ENCODE peak calls at places on chromosomes 11 and 22, in nine cellular contexts. One of them, this sample, is unnamed.

GRCh38 chr11:13997881-13998280 is 35.4 kb downstream of the SPON1 start:
- DNase-seq in GM12891: no peak
- DNase-seq in ovary: no peak
- DNase-seq in H1: no peak
- DNase-seq in transverse colon: no peak
- DNase-seq in body of pancreas: no peak
- DNase-seq in tibial nerve: no peak
- DNase-seq in A549: no peak
- DNase-seq in right lobe of liver: no peak
- DNase-seq in this sample: no peak

GRCh38 chr11:64876226-64876750 is 2.1 kb downstream of the EHD1 start:
- DNase-seq in transverse colon: no peak
- DNase-seq in A549: no peak
- DNase-seq in tibial nerve: no peak
- DNase-seq in body of pancreas: no peak
- DNase-seq in H1: no peak
- DNase-seq in right lobe of liver: no peak
- DNase-seq in GM12891: no peak
- DNase-seq in ovary: no peak
- DNase-seq in this sample: peak

GRCh38 chr11:10329935-10330334 is 25.1 kb downstream of the ADM start:
- DNase-seq in A549: no peak
- DNase-seq in transverse colon: no peak
- DNase-seq in tibial nerve: no peak
- DNase-seq in H1: no peak
- DNase-seq in body of pancreas: no peak
- DNase-seq in right lobe of liver: no peak
- DNase-seq in GM12891: no peak
- DNase-seq in ovary: no peak
- DNase-seq in this sample: no peak

GRCh38 chr11:79228417-79228755 is 212.4 kb downstream of the TENM4 start:
- DNase-seq in tibial nerve: no peak
- DNase-seq in A549: no peak
- DNase-seq in body of pancreas: no peak
- DNase-seq in right lobe of liver: no peak
- DNase-seq in GM12891: no peak
- DNase-seq in ovary: no peak
- DNase-seq in H1: no peak
- DNase-seq in transverse colon: no peak
- DNase-seq in this sample: no peak

GRCh38 chr11:102551188-102551781 is 20.7 kb upstream of the MMP7 start:
- DNase-seq in GM12891: no peak
- DNase-seq in A549: no peak
- DNase-seq in transverse colon: no peak
- DNase-seq in right lobe of liver: no peak
- DNase-seq in body of pancreas: no peak
- DNase-seq in H1: no peak
- DNase-seq in ovary: no peak
- DNase-seq in tibial nerve: no peak
- DNase-seq in this sample: no peak

GRCh38 chr11:60985991-60986915 is 14.8 kb downstream of the CD6 start:
- DNase-seq in ovary: no peak
- DNase-seq in GM12891: no peak
- DNase-seq in A549: no peak
- DNase-seq in tibial nerve: no peak
- DNase-seq in H1: no peak
- DNase-seq in transverse colon: peak
- DNase-seq in body of pancreas: peak
- DNase-seq in right lobe of liver: no peak
- DNase-seq in this sample: no peak

GRCh38 chr22:17057959-17058814 is 26.6 kb upstream of the IL17RA start:
- DNase-seq in transverse colon: peak
- DNase-seq in ovary: peak
- DNase-seq in H1: peak
- DNase-seq in GM12891: peak
- DNase-seq in A549: peak
- DNase-seq in body of pancreas: peak
- DNase-seq in right lobe of liver: peak
- DNase-seq in tibial nerve: peak
- DNase-seq in this sample: peak

GRCh38 chr22:35024364-35024692 is 41.6 kb upstream of the ISX start:
- DNase-seq in tibial nerve: no peak
- DNase-seq in right lobe of liver: no peak
- DNase-seq in H1: no peak
- DNase-seq in transverse colon: no peak
- DNase-seq in A549: no peak
- DNase-seq in body of pancreas: no peak
- DNase-seq in ovary: no peak
- DNase-seq in GM12891: no peak
- DNase-seq in this sample: no peak

GRCh38 chr22:20494978-20495860 is at the start of gene KLHL22:
- DNase-seq in ovary: no peak
- DNase-seq in A549: no peak
- DNase-seq in right lobe of liver: no peak
- DNase-seq in transverse colon: peak
- DNase-seq in body of pancreas: peak
- DNase-seq in tibial nerve: peak
- DNase-seq in H1: peak
- DNase-seq in GM12891: peak
- DNase-seq in this sample: peak

GRCh38 chr11:17547051-17547577 is at the start of gene OTOG:
- DNase-seq in H1: peak
- DNase-seq in right lobe of liver: no peak
- DNase-seq in body of pancreas: no peak
- DNase-seq in GM12891: no peak
- DNase-seq in transverse colon: no peak
- DNase-seq in ovary: no peak
- DNase-seq in A549: no peak
- DNase-seq in tibial nerve: no peak
- DNase-seq in this sample: no peak

GRCh38 chr11:108853864-108854263 is 189.0 kb downstream of the DDX10 start:
- DNase-seq in tibial nerve: no peak
- DNase-seq in H1: no peak
- DNase-seq in ovary: no peak
- DNase-seq in transverse colon: no peak
- DNase-seq in A549: no peak
- DNase-seq in right lobe of liver: no peak
- DNase-seq in body of pancreas: no peak
- DNase-seq in GM12891: no peak
- DNase-seq in this sample: no peak

GRCh38 chr11:41461057-41461681 is 1.7 kb upstream of the LRRC4C start:
- DNase-seq in tibial nerve: peak
- DNase-seq in transverse colon: no peak
- DNase-seq in ovary: no peak
- DNase-seq in A549: no peak
- DNase-seq in GM12891: no peak
- DNase-seq in H1: no peak
- DNase-seq in body of pancreas: no peak
- DNase-seq in right lobe of liver: no peak
- DNase-seq in this sample: peak

GRCh38 chr11:64802370-64803162 is 448 bp downstream of the MAP4K2 start:
- DNase-seq in A549: no peak
- DNase-seq in tibial nerve: no peak
- DNase-seq in GM12891: no peak
- DNase-seq in ovary: no peak
- DNase-seq in H1: peak
- DNase-seq in transverse colon: peak
- DNase-seq in body of pancreas: no peak
- DNase-seq in right lobe of liver: peak
- DNase-seq in this sample: peak

GRCh38 chr11:119316017-119316728 is 757 bp downstream of the MCAM start:
- DNase-seq in tibial nerve: no peak
- DNase-seq in body of pancreas: peak
- DNase-seq in A549: no peak
- DNase-seq in right lobe of liver: no peak
- DNase-seq in H1: no peak
- DNase-seq in GM12891: no peak
- DNase-seq in ovary: peak
- DNase-seq in transverse colon: no peak
- DNase-seq in this sample: no peak

GRCh38 chr11:125720781-125721180 is 25.3 kb upstream of the PATE1 start:
- DNase-seq in tibial nerve: no peak
- DNase-seq in body of pancreas: no peak
- DNase-seq in transverse colon: no peak
- DNase-seq in GM12891: no peak
- DNase-seq in right lobe of liver: no peak
- DNase-seq in A549: no peak
- DNase-seq in ovary: no peak
- DNase-seq in H1: no peak
- DNase-seq in this sample: no peak

GRCh38 chr11:9757809-9758675 is 94.2 kb downstream of the SWAP70 start:
- DNase-seq in body of pancreas: peak
- DNase-seq in A549: peak
- DNase-seq in right lobe of liver: peak
- DNase-seq in GM12891: peak
- DNase-seq in H1: peak
- DNase-seq in transverse colon: peak
- DNase-seq in tibial nerve: peak
- DNase-seq in ovary: peak
- DNase-seq in this sample: peak

GRCh38 chr11:9955387-9955786 is 291.5 kb downstream of the SWAP70 start:
- DNase-seq in tibial nerve: no peak
- DNase-seq in GM12891: no peak
- DNase-seq in right lobe of liver: no peak
- DNase-seq in transverse colon: no peak
- DNase-seq in H1: no peak
- DNase-seq in A549: no peak
- DNase-seq in body of pancreas: no peak
- DNase-seq in ovary: no peak
- DNase-seq in this sample: no peak

GRCh38 chr11:1755344-1756023 is 5.1 kb upstream of the IFITM10 start:
- DNase-seq in ovary: no peak
- DNase-seq in right lobe of liver: no peak
- DNase-seq in GM12891: no peak
- DNase-seq in transverse colon: no peak
- DNase-seq in tibial nerve: no peak
- DNase-seq in A549: no peak
- DNase-seq in body of pancreas: no peak
- DNase-seq in H1: no peak
- DNase-seq in this sample: no peak

GRCh38 chr22:20437253-20438065 is at the start of gene SCARF2:
- DNase-seq in transverse colon: peak
- DNase-seq in right lobe of liver: no peak
- DNase-seq in GM12891: no peak
- DNase-seq in A549: no peak
- DNase-seq in tibial nerve: no peak
- DNase-seq in H1: peak
- DNase-seq in ovary: peak
- DNase-seq in body of pancreas: peak
- DNase-seq in this sample: no peak

GRCh38 chr11:88169481-88169880 is 5.8 kb downstream of the RAB38 start:
- DNase-seq in H1: no peak
- DNase-seq in transverse colon: no peak
- DNase-seq in body of pancreas: no peak
- DNase-seq in GM12891: no peak
- DNase-seq in tibial nerve: no peak
- DNase-seq in ovary: no peak
- DNase-seq in right lobe of liver: no peak
- DNase-seq in A549: no peak
- DNase-seq in this sample: no peak

GRCh38 chr22:42275176-42275575 is 4.7 kb upstream of the TCF20 start:
- DNase-seq in right lobe of liver: no peak
- DNase-seq in H1: no peak
- DNase-seq in transverse colon: no peak
- DNase-seq in tibial nerve: no peak
- DNase-seq in GM12891: no peak
- DNase-seq in A549: no peak
- DNase-seq in body of pancreas: no peak
- DNase-seq in ovary: no peak
- DNase-seq in this sample: no peak

GRCh38 chr11:79431535-79431934 is 9.3 kb downstream of the TENM4 start:
- DNase-seq in transverse colon: no peak
- DNase-seq in A549: no peak
- DNase-seq in GM12891: no peak
- DNase-seq in H1: no peak
- DNase-seq in body of pancreas: no peak
- DNase-seq in right lobe of liver: no peak
- DNase-seq in ovary: no peak
- DNase-seq in tibial nerve: no peak
- DNase-seq in this sample: no peak

GRCh38 chr11:133386262-133386661 is 146.0 kb downstream of the OPCML start:
- DNase-seq in GM12891: no peak
- DNase-seq in A549: no peak
- DNase-seq in H1: no peak
- DNase-seq in right lobe of liver: no peak
- DNase-seq in tibial nerve: no peak
- DNase-seq in body of pancreas: no peak
- DNase-seq in ovary: no peak
- DNase-seq in transverse colon: no peak
- DNase-seq in this sample: no peak
- TF ChIP-seq POLR2A in GM12891: no peak
- TF ChIP-seq POLR2A in A549: no peak
- TF ChIP-seq POLR2A in H1: no peak
- TF ChIP-seq POLR2A in right lobe of liver: no peak
- TF ChIP-seq POLR2A in tibial nerve: no peak
- TF ChIP-seq POLR2A in body of pancreas: no peak
- TF ChIP-seq POLR2A in ovary: no peak
- TF ChIP-seq POLR2A in transverse colon: no peak
- TF ChIP-seq POLR2A in this sample: no peak

DNA sequence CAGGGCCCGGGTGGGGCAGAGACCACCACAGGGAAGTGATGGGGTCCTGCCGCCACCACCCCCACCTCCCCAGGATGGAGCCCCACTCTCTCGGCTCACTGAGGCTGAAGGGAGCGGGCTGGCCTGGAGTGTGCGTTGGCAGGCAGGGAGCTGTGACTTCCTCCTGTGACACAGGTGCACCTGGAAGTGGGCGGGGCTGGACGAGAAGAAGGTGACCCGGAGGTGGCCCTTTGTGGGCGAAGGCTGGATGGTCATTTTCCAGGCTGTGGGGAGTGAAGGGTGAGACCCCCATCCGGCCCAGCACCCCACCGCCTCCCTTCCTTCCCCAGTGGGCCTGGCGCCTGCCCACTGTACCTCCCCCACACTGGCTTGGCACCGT is 15.4 kb downstream of the IL17REL start:
- DNase-seq in body of pancreas: peak
- DNase-seq in GM12891: no peak
- DNase-seq in transverse colon: peak
- DNase-seq in A549: no peak
- DNase-seq in ovary: peak
- DNase-seq in H1: no peak
- DNase-seq in right lobe of liver: no peak
- DNase-seq in tibial nerve: no peak
- DNase-seq in this sample: no peak
- TF ChIP-seq POLR2A in body of pancreas: no peak
- TF ChIP-seq POLR2A in GM12891: no peak
- TF ChIP-seq POLR2A in transverse colon: peak
- TF ChIP-seq POLR2A in A549: no peak
- TF ChIP-seq POLR2A in ovary: no peak
- TF ChIP-seq POLR2A in H1: no peak
- TF ChIP-seq POLR2A in right lobe of liver: no peak
- TF ChIP-seq POLR2A in tibial nerve: no peak
- TF ChIP-seq POLR2A in this sample: no peak

GRCh38 chr22:39490135-39490798 is 11.8 kb upstream of the MIEF1 start:
- DNase-seq in H1: peak
- DNase-seq in right lobe of liver: peak
- DNase-seq in A549: peak
- DNase-seq in GM12891: peak
- DNase-seq in tibial nerve: peak
- DNase-seq in body of pancreas: peak
- DNase-seq in transverse colon: peak
- DNase-seq in ovary: peak
- DNase-seq in this sample: peak
- TF ChIP-seq POLR2A in H1: no peak
- TF ChIP-seq POLR2A in right lobe of liver: no peak
- TF ChIP-seq POLR2A in A549: no peak
- TF ChIP-seq POLR2A in GM12891: no peak
- TF ChIP-seq POLR2A in tibial nerve: no peak
- TF ChIP-seq POLR2A in body of pancreas: no peak
- TF ChIP-seq POLR2A in transverse colon: no peak
- TF ChIP-seq POLR2A in ovary: no peak
- TF ChIP-seq POLR2A in this sample: no peak

GRCh38 chr22:38506118-38506962 is at the start of gene DDX17:
- DNase-seq in tibial nerve: peak
- DNase-seq in body of pancreas: peak
- DNase-seq in A549: peak
- DNase-seq in H1: peak
- DNase-seq in transverse colon: peak
- DNase-seq in GM12891: peak
- DNase-seq in ovary: peak
- DNase-seq in right lobe of liver: peak
- DNase-seq in this sample: peak
- TF ChIP-seq POLR2A in tibial nerve: peak
- TF ChIP-seq POLR2A in body of pancreas: peak
- TF ChIP-seq POLR2A in A549: peak
- TF ChIP-seq POLR2A in H1: peak
- TF ChIP-seq POLR2A in transverse colon: peak
- TF ChIP-seq POLR2A in GM12891: peak
- TF ChIP-seq POLR2A in ovary: peak
- TF ChIP-seq POLR2A in right lobe of liver: peak
- TF ChIP-seq POLR2A in this sample: peak

This sample was measured in erythroblast.